ENCODE peak calls at places on chromosomes 7 and 10, in ten cellular contexts. U is dorsolateral prefrontal cortex; R is AG04450; Q is kidney; Y is transverse colon; I is body of pancreas; M is hepatocyte; O is PC-3; X is naive thymus-derived CD4-positive, alpha-beta T cell; W is ovary. V is an unnamed sample.

GRCh38 chr7:80387634-80388033 is 124.2 kb downstream of the GNAT3 start:
- DNase-seq in U (no peak), R (no peak), Q (no peak), Y (no peak), I (no peak), M (no peak), O (no peak), X (no peak), W (no peak), V (no peak)

GRCh38 chr10:111076682-111077661 is at the start of gene ADRA2A:
- DNase-seq in U (no peak), R (no peak), Q (peak), Y (peak), I (peak), M (peak), O (peak), X (no peak), W (peak), V (peak)

GRCh38 chr7:134804854-134805253 is 25.4 kb downstream of the CALD1 start:
- DNase-seq in U (no peak), R (no peak), Q (no peak), Y (no peak), I (no peak), M (no peak), O (no peak), X (no peak), W (no peak), V (no peak)

GRCh38 chr10:127919418-127920191 is 12.7 kb downstream of the PTPRE start:
- DNase-seq in U (no peak), R (no peak), Q (no peak), Y (no peak), I (no peak), M (no peak), O (peak), X (no peak), W (no peak), V (no peak)

GRCh38 chr10:71773221-71773971 is at the start of gene VSIR:
- DNase-seq in U (peak), R (peak), Q (peak), Y (peak), I (peak), M (peak), O (peak), X (peak), W (peak), V (peak)

GRCh38 chr10:32055478-32056135 is 618 bp downstream of the KIF5B start:
- DNase-seq in U (peak), R (no peak), Q (peak), Y (peak), I (peak), M (peak), O (peak), X (no peak), W (peak), V (peak)

GRCh38 chr10:48550071-48550691 is 54.7 kb downstream of the ARHGAP22 start:
- DNase-seq in U (no peak), R (no peak), Q (no peak), Y (no peak), I (no peak), M (no peak), O (no peak), X (no peak), W (no peak), V (no peak)

GRCh38 chr7:2870471-2870941 is 26.4 kb upstream of the GNA12 start:
- DNase-seq in U (no peak), R (no peak), Q (peak), Y (peak), I (peak), M (peak), O (peak), X (peak), W (peak), V (peak)

GRCh38 chr10:116877391-116877790 is 28.1 kb downstream of the ENO4 start:
- DNase-seq in U (no peak), R (no peak), Q (no peak), Y (no peak), I (no peak), M (no peak), O (peak), X (no peak), W (no peak), V (no peak)

GRCh38 chr10:96685297-96685696 is 35.0 kb downstream of the PIK3AP1 start:
- DNase-seq in U (no peak), R (no peak), Q (no peak), Y (no peak), I (no peak), M (no peak), O (no peak), X (no peak), W (no peak), V (no peak)

GRCh38 chr7:157495594-157495993 is 158.8 kb downstream of the DNAJB6 start:
- DNase-seq in U (no peak), R (no peak), Q (no peak), Y (no peak), I (no peak), M (no peak), O (no peak), X (no peak), W (no peak), V (no peak)

GRCh38 chr7:158885624-158886023 is 29.3 kb downstream of the DYNC2I1 start:
- DNase-seq in U (no peak), R (no peak), Q (no peak), Y (no peak), I (no peak), M (no peak), O (peak), X (no peak), W (no peak), V (no peak)

GRCh38 chr7:18212788-18213187 is 185.1 kb upstream of the PRPS1L1 start:
- DNase-seq in U (no peak), R (peak), Q (no peak), Y (no peak), I (no peak), M (peak), O (no peak), X (no peak), W (no peak), V (peak)

GRCh38 chr7:111429781-111430180 is 132.5 kb downstream of the IMMP2L start:
- DNase-seq in U (no peak), R (no peak), Q (no peak), Y (no peak), I (no peak), M (no peak), O (no peak), X (no peak), W (no peak), V (no peak)

GRCh38 chr10:73251683-73252444 is 580 bp downstream of the MRPS16 start:
- DNase-seq in U (no peak), R (no peak), Q (no peak), Y (no peak), I (no peak), M (peak), O (peak), X (peak), W (no peak), V (no peak)

GRCh38 chr7:18192228-18192627 is 164.6 kb upstream of the PRPS1L1 start:
- DNase-seq in U (no peak), R (no peak), Q (no peak), Y (no peak), I (no peak), M (no peak), O (no peak), X (no peak), W (no peak), V (no peak)

GRCh38 chr7:31074403-31074802 is 22.3 kb downstream of the ADCYAP1R1 start:
- DNase-seq in U (no peak), R (no peak), Q (peak), Y (no peak), I (peak), M (no peak), O (no peak), X (no peak), W (no peak), V (no peak)

GRCh38 chr7:95527033-95527775 is 41.5 kb downstream of the ASB4 start:
- DNase-seq in U (no peak), R (no peak), Q (no peak), Y (peak), I (peak), M (peak), O (peak), X (no peak), W (peak), V (peak)

GRCh38 chr7:27605689-27606269 is 56.9 kb downstream of the HIBADH start:
- DNase-seq in U (no peak), R (no peak), Q (no peak), Y (no peak), I (peak), M (peak), O (peak), X (no peak), W (no peak), V (peak)

GRCh38 chr10:102985811-102986210 is 67.7 kb downstream of the CNNM2 start:
- DNase-seq in U (no peak), R (no peak), Q (no peak), Y (no peak), I (no peak), M (no peak), O (no peak), X (no peak), W (no peak), V (no peak)

GRCh38 chr7:107560898-107561516 is 2.7 kb downstream of the COG5 start:
- DNase-seq in U (no peak), R (no peak), Q (no peak), Y (no peak), I (no peak), M (no peak), O (no peak), X (peak), W (no peak), V (no peak)

GRCh38 chr10:12419279-12419847 is 70.0 kb downstream of the CAMK1D start:
- DNase-seq in U (no peak), R (peak), Q (no peak), Y (no peak), I (peak), M (peak), O (peak), X (no peak), W (no peak), V (no peak)

GRCh38 chr7:77409005-77409738 is 7.0 kb downstream of the GSAP start:
- DNase-seq in U (no peak), R (no peak), Q (no peak), Y (no peak), I (no peak), M (no peak), O (peak), X (no peak), W (no peak), V (peak)

GRCh38 chr10:113844091-113844490 is 9.8 kb downstream of the DCLRE1A start:
- DNase-seq in U (no peak), R (no peak), Q (no peak), Y (no peak), I (no peak), M (no peak), O (peak), X (no peak), W (no peak), V (no peak)

GRCh38 chr7:121832347-121832746 is 40.6 kb upstream of the PTPRZ1 start:
- DNase-seq in U (no peak), R (no peak), Q (no peak), Y (no peak), I (peak), M (no peak), O (no peak), X (no peak), W (no peak), V (no peak)

GRCh38 chr7:41998041-41998440 is 239.0 kb downstream of the GLI3 start:
- DNase-seq in U (no peak), R (no peak), Q (no peak), Y (no peak), I (no peak), M (no peak), O (no peak), X (no peak), W (no peak), V (no peak)

GRCh38 chr10:104580774-104581675 is 60.1 kb upstream of the SORCS3 start:
- DNase-seq in U (no peak), R (peak), Q (peak), Y (peak), I (peak), M (peak), O (peak), X (peak), W (peak), V (peak)

GRCh38 chr10:114304566-114305421 is 65.7 kb downstream of the VWA2 start:
- DNase-seq in U (no peak), R (no peak), Q (peak), Y (peak), I (peak), M (peak), O (peak), X (peak), W (peak), V (no peak)

DNA sequence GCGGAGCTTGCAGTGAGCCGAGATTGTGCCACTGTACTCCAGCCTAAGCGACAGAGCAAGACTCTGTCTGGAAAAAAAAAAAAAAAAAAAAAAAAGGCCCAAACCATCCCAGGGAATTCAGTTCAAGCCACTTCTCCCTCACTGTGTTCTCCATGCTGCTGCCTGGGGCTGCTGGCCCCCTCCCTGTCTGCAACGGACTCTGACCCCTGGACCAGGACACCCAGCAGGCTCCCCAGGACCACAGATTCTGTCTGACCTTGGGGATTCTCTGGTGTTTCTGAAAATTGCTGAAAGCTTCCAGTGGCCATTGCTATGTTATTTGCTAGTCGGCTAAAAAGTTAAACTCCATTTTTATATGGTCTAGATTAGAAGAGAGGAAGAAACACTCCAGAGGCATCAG is 261.7 kb upstream of the C7orf33 start:
- DNase-seq in U (no peak), R (no peak), Q (no peak), Y (no peak), I (no peak), M (no peak), O (no peak), X (no peak), W (no peak), V (no peak)
- H3K4me3 ChIP-seq in U (no peak), R (no peak), Q (no peak), Y (no peak), I (no peak), M (no peak), O (no peak), X (no peak), W (no peak), V (no peak)

GRCh38 chr10:3106908-3107425 is 39.6 kb downstream of the PFKP start:
- DNase-seq in U (no peak), R (peak), Q (peak), Y (no peak), I (no peak), M (no peak), O (no peak), X (no peak), W (no peak), V (no peak)
- H3K4me3 ChIP-seq in U (peak), R (no peak), Q (peak), Y (no peak), I (no peak), M (no peak), O (no peak), X (no peak), W (no peak), V (no peak)

GRCh38 chr10:86366902-86367338 is 325 bp upstream of the GRID1 start:
- DNase-seq in U (no peak), R (no peak), Q (peak), Y (no peak), I (no peak), M (no peak), O (no peak), X (no peak), W (no peak), V (no peak)
- H3K4me3 ChIP-seq in U (peak), R (peak), Q (no peak), Y (peak), I (no peak), M (peak), O (no peak), X (no peak), W (peak), V (peak)

GRCh38 chr10:122981066-122981464 is 864 bp downstream of the PSTK start:
- DNase-seq in U (no peak), R (no peak), Q (no peak), Y (no peak), I (no peak), M (peak), O (peak), X (no peak), W (no peak), V (peak)
- H3K4me3 ChIP-seq in U (peak), R (peak), Q (peak), Y (peak), I (peak), M (peak), O (peak), X (peak), W (peak), V (peak)

GRCh38 chr10:11163990-11164805 is 146.5 kb downstream of the CELF2 start:
- DNase-seq in U (no peak), R (no peak), Q (no peak), Y (no peak), I (no peak), M (no peak), O (no peak), X (peak), W (no peak), V (no peak)
- H3K4me3 ChIP-seq in U (peak), R (peak), Q (no peak), Y (peak), I (no peak), M (no peak), O (no peak), X (peak), W (peak), V (peak)